ENCODE peak calls at places on chromosomes 7 and 10, in seven cellular contexts. K is GM23248; S is midbrain; R is tibial artery; X is non-pigmented ciliary epithelial cell; A is activated effector memory CD4-positive, alpha-beta T cell treated with anti-CD3 and anti-CD28 coated beads, Interleukin-2, amount 50 U/mL, for 16 hours; J is NCI-H510A. E is an unnamed sample.

GRCh38 chr10:25725917-25726716 is 207.9 kb upstream of the MYO3A start:
- DNase-seq in K (peak), S (peak), R (no peak), X (peak), A (no peak), J (no peak), E (peak)

GRCh38 chr7:133139350-133139749 is 57.5 kb upstream of the CHCHD3 start:
- DNase-seq in K (peak), S (no peak), R (no peak), X (no peak), A (no peak), J (no peak), E (peak)

GRCh38 chr10:129332476-129332875 is 134.6 kb upstream of the MGMT start:
- DNase-seq in K (no peak), S (no peak), R (no peak), X (no peak), A (no peak), J (no peak), E (no peak)

GRCh38 chr7:143362126-143362961 is at the start of gene FAM131B:
- DNase-seq in K (peak), S (peak), R (no peak), X (no peak), A (peak), J (no peak), E (peak)

GRCh38 chr10:30359373-30360206 is 10.5 kb upstream of the MTPAP start:
- DNase-seq in K (peak), S (peak), R (no peak), X (no peak), A (peak), J (peak), E (peak)

GRCh38 chr7:107725138-107725740 is 18.7 kb upstream of the CBLL1 start:
- DNase-seq in K (peak), S (peak), R (no peak), X (no peak), A (peak), J (no peak), E (peak)

GRCh38 chr10:33137356-33138007 is 179.5 kb upstream of the ITGB1 start:
- DNase-seq in K (no peak), S (no peak), R (no peak), X (no peak), A (no peak), J (no peak), E (no peak)

GRCh38 chr10:24917979-24918378 is 34.4 kb downstream of the PRTFDC1 start:
- DNase-seq in K (no peak), S (no peak), R (no peak), X (no peak), A (no peak), J (no peak), E (no peak)

GRCh38 chr10:102714621-102715455 is at the start of gene SFXN2:
- DNase-seq in K (peak), S (no peak), R (no peak), X (no peak), A (peak), J (no peak), E (peak)

GRCh38 chr7:94632338-94633024 is 23.5 kb downstream of the SGCE start:
- DNase-seq in K (peak), S (no peak), R (no peak), X (peak), A (no peak), J (no peak), E (peak)

GRCh38 chr10:132848951-132849545 is 63.1 kb upstream of the NKX6-2 start:
- DNase-seq in K (no peak), S (no peak), R (peak), X (no peak), A (peak), J (no peak), E (no peak)

GRCh38 chr7:94394399-94395140 is at the start of gene COL1A2:
- DNase-seq in K (peak), S (no peak), R (peak), X (peak), A (no peak), J (peak), E (peak)

GRCh38 chr10:4407783-4408182 is 418.2 kb upstream of the AKR1E2 start:
- DNase-seq in K (peak), S (no peak), R (no peak), X (peak), A (no peak), J (no peak), E (peak)

GRCh38 chr10:97140284-97140846 is 45.4 kb downstream of the SLIT1 start:
- DNase-seq in K (no peak), S (no peak), R (peak), X (no peak), A (no peak), J (no peak), E (no peak)

E was measured in adipocyte.